ENCODE peak calls at places on chromosomes 1 and 21, in five cellular contexts. One of them, this sample, is unnamed.

GRCh38 chr1:193262661-193263060 is 76.2 kb upstream of the B3GALT2 start:
- ATAC-seq in psoas muscle: no peak
- ATAC-seq in body of pancreas: no peak
- ATAC-seq in upper lobe of right lung: no peak
- ATAC-seq in aorta: no peak
- ATAC-seq in this sample: no peak

GRCh38 chr1:88877382-88877825 is 14.0 kb downstream of the GTF2B start:
- ATAC-seq in body of pancreas: peak; percentile 38
- ATAC-seq in aorta: peak; percentile 61
- ATAC-seq in psoas muscle: peak; percentile 39
- ATAC-seq in upper lobe of right lung: no peak
- ATAC-seq in this sample: no peak

GRCh38 chr1:55070765-55071164 is 31.4 kb downstream of the PCSK9 start:
- ATAC-seq in upper lobe of right lung: no peak
- ATAC-seq in psoas muscle: no peak
- ATAC-seq in aorta: no peak
- ATAC-seq in body of pancreas: no peak
- ATAC-seq in this sample: no peak

GRCh38 chr1:224061436-224061835 is 52.5 kb upstream of the FBXO28 start:
- ATAC-seq in body of pancreas: no peak
- ATAC-seq in upper lobe of right lung: peak; percentile 24
- ATAC-seq in aorta: no peak
- ATAC-seq in psoas muscle: no peak
- ATAC-seq in this sample: no peak

GRCh38 chr1:112783059-112783458 is 67.9 kb upstream of the PPM1J start:
- ATAC-seq in psoas muscle: no peak
- ATAC-seq in upper lobe of right lung: no peak
- ATAC-seq in body of pancreas: no peak
- ATAC-seq in aorta: no peak
- ATAC-seq in this sample: no peak

GRCh38 chr1:42937836-42938595 is 20.7 kb downstream of the SLC2A1 start:
- ATAC-seq in psoas muscle: no peak
- ATAC-seq in aorta: no peak
- ATAC-seq in upper lobe of right lung: no peak
- ATAC-seq in body of pancreas: no peak
- ATAC-seq in this sample: no peak

GRCh38 chr1:165063181-165063955 is 293.1 kb downstream of the LMX1A start:
- ATAC-seq in body of pancreas: no peak
- ATAC-seq in psoas muscle: no peak
- ATAC-seq in aorta: peak; percentile 46
- ATAC-seq in upper lobe of right lung: peak; percentile 59
- ATAC-seq in this sample: peak; percentile 65

GRCh38 chr1:216913966-216914365 is 190.7 kb upstream of the ESRRG start:
- ATAC-seq in upper lobe of right lung: no peak
- ATAC-seq in aorta: no peak
- ATAC-seq in body of pancreas: no peak
- ATAC-seq in psoas muscle: no peak
- ATAC-seq in this sample: no peak

GRCh38 chr1:107920999-107921398 is 44.0 kb downstream of the VAV3 start:
- ATAC-seq in upper lobe of right lung: no peak
- ATAC-seq in aorta: no peak
- ATAC-seq in body of pancreas: no peak
- ATAC-seq in psoas muscle: no peak
- ATAC-seq in this sample: no peak

GRCh38 chr1:206513312-206514111 is 6.2 kb downstream of the RASSF5 start:
- ATAC-seq in aorta: peak; percentile 81
- ATAC-seq in body of pancreas: peak; percentile 58
- ATAC-seq in upper lobe of right lung: peak; percentile 55
- ATAC-seq in psoas muscle: peak; percentile 62
- ATAC-seq in this sample: peak; percentile 83

GRCh38 chr1:3650248-3651010 is 526 bp upstream of the WRAP73 start:
- ATAC-seq in upper lobe of right lung: no peak
- ATAC-seq in aorta: peak; percentile 22
- ATAC-seq in psoas muscle: no peak
- ATAC-seq in body of pancreas: no peak
- ATAC-seq in this sample: no peak

GRCh38 chr1:207064546-207064945 is 11.5 kb downstream of the PFKFB2 start:
- ATAC-seq in body of pancreas: peak; percentile 88
- ATAC-seq in aorta: peak; percentile 57
- ATAC-seq in psoas muscle: peak; percentile 75
- ATAC-seq in upper lobe of right lung: peak; percentile 89
- ATAC-seq in this sample: no peak

GRCh38 chr21:46154955-46155513 is 345 bp downstream of the FTCD start:
- ATAC-seq in psoas muscle: no peak
- ATAC-seq in aorta: no peak
- ATAC-seq in upper lobe of right lung: no peak
- ATAC-seq in body of pancreas: no peak
- ATAC-seq in this sample: no peak

GRCh38 chr1:111948209-111949131 is 41.0 kb downstream of the KCND3 start:
- ATAC-seq in body of pancreas: peak; percentile 33
- ATAC-seq in upper lobe of right lung: peak; percentile 35
- ATAC-seq in psoas muscle: peak; percentile 90
- ATAC-seq in aorta: no peak
- ATAC-seq in this sample: peak; percentile 77

GRCh38 chr1:51306950-51307349 is 23.4 kb downstream of the TTC39A start:
- ATAC-seq in psoas muscle: no peak
- ATAC-seq in aorta: no peak
- ATAC-seq in upper lobe of right lung: peak; percentile 36
- ATAC-seq in body of pancreas: no peak
- ATAC-seq in this sample: no peak

GRCh38 chr1:61013189-61013952 is 69.0 kb upstream of the NFIA start:
- ATAC-seq in aorta: no peak
- ATAC-seq in body of pancreas: no peak
- ATAC-seq in psoas muscle: peak; percentile 91
- ATAC-seq in upper lobe of right lung: no peak
- ATAC-seq in this sample: no peak

GRCh38 chr1:113976609-113977278 is 2.5 kb upstream of the OLFML3 start:
- ATAC-seq in aorta: no peak
- ATAC-seq in psoas muscle: peak; percentile 74
- ATAC-seq in body of pancreas: no peak
- ATAC-seq in upper lobe of right lung: no peak
- ATAC-seq in this sample: no peak

GRCh38 chr1:228860911-228861829 is 125.9 kb downstream of the RHOU start:
- ATAC-seq in psoas muscle: peak; percentile 99
- ATAC-seq in upper lobe of right lung: peak; percentile 62
- ATAC-seq in body of pancreas: peak; percentile 86
- ATAC-seq in aorta: peak; percentile 63
- ATAC-seq in this sample: peak; percentile 44

GRCh38 chr1:157411769-157412168 is 140.5 kb downstream of the FCRL5 start:
- ATAC-seq in aorta: no peak
- ATAC-seq in upper lobe of right lung: no peak
- ATAC-seq in body of pancreas: no peak
- ATAC-seq in psoas muscle: no peak
- ATAC-seq in this sample: no peak

GRCh38 chr1:175317309-175317708 is 124.7 kb upstream of the KIAA0040 start:
- ATAC-seq in psoas muscle: peak; percentile 16
- ATAC-seq in aorta: no peak
- ATAC-seq in body of pancreas: peak; percentile 10
- ATAC-seq in upper lobe of right lung: no peak
- ATAC-seq in this sample: no peak

GRCh38 chr1:3393987-3394920 is 60.2 kb upstream of the ARHGEF16 start:
- ATAC-seq in upper lobe of right lung: peak; percentile 6
- ATAC-seq in body of pancreas: no peak
- ATAC-seq in aorta: peak; percentile 40
- ATAC-seq in psoas muscle: no peak
- ATAC-seq in this sample: no peak

GRCh38 chr1:149886396-149887195 is 12.8 kb upstream of the BOLA1 start:
- ATAC-seq in aorta: peak; percentile 91
- ATAC-seq in upper lobe of right lung: peak; percentile 86
- ATAC-seq in psoas muscle: peak; percentile 81
- ATAC-seq in body of pancreas: peak; percentile 76
- ATAC-seq in this sample: peak; percentile 83

GRCh38 chr1:27719286-27720251 is 6.2 kb upstream of the FAM76A start:
- ATAC-seq in psoas muscle: no peak
- ATAC-seq in body of pancreas: no peak
- ATAC-seq in aorta: no peak
- ATAC-seq in upper lobe of right lung: no peak
- ATAC-seq in this sample: no peak

GRCh38 chr21:17929514-17929913 is 110.4 kb upstream of the C21orf91 start:
- ATAC-seq in psoas muscle: no peak
- ATAC-seq in upper lobe of right lung: no peak
- ATAC-seq in aorta: no peak
- ATAC-seq in body of pancreas: no peak
- ATAC-seq in this sample: no peak

GRCh38 chr1:243917863-243918565 is 68.0 kb upstream of the AKT3 start:
- ATAC-seq in upper lobe of right lung: no peak
- ATAC-seq in psoas muscle: no peak
- ATAC-seq in body of pancreas: peak; percentile 59
- ATAC-seq in aorta: no peak
- ATAC-seq in this sample: no peak
- H3K4me3 ChIP-seq in upper lobe of right lung: peak overlapping the region; percentile 52
- H3K4me3 ChIP-seq in psoas muscle: peak overlapping the region; percentile 58
- H3K4me3 ChIP-seq in body of pancreas: peak overlapping the region; percentile 4
- H3K4me3 ChIP-seq in aorta: peak overlapping the region; percentile 71
- H3K4me3 ChIP-seq in this sample: peak overlapping the region; percentile 57

DNA sequence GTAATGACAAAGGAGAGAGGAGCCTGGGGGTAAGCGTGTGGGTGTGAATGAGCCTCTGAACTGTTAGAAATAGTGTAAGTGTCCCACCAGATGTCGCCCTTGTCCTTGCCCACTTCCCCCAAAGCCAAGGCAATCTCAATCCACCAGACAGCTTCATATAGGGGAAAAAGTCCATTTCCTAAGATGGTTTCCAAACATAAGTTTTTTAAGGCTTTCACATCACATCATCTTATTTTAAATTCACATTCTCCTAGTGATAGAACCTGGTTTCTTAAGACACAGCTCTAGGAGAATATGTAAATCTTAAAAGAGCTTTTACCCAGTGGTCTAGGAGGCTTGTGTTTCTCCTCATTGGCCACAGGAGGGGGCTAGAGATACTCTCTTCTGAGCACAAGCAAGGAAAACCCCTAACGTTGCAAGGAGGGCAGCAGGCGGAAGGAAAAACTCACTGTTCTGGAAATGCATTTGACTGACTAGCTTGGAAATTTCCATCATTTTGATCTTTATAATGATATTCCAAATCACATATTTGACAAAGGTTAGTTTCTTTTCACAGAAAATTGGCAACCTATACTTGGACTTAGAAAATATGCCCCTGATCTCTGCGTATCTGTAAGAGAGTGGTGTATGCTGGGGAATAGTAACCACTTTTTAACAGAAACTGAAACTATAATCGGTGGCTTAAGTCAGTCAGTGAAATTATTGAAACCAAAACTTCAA is 51.9 kb upstream of the LPAR3 start:
- ATAC-seq in body of pancreas: peak; percentile 97
- ATAC-seq in psoas muscle: peak; percentile 99
- ATAC-seq in upper lobe of right lung: peak; percentile 98
- ATAC-seq in aorta: peak; percentile 96
- ATAC-seq in this sample: peak; percentile 95
- H3K4me3 ChIP-seq in body of pancreas: peak overlapping the region; percentile 6
- H3K4me3 ChIP-seq in psoas muscle: peak overlapping the region; percentile 64
- H3K4me3 ChIP-seq in upper lobe of right lung: peak overlapping the region; percentile 56
- H3K4me3 ChIP-seq in aorta: peak overlapping the region; percentile 41
- H3K4me3 ChIP-seq in this sample: peak overlapping the region; percentile 47

DNA sequence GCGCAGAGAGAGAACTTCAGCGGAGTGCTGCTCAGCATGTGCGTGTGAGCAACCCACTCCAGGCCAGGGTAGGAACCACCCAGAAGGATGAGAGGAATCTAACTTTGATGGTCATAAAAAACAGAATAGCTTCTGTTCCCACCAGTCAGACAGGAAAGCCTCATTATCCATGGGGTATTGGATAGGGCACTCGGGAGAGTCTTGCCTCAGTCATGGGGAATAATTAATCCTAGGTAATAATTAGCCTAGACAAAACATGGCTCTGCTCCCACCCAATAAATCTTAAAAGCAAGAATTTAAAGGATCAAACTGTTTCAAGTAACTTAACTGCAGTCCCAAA is 35.3 kb downstream of the LDLRAD1 start:
- ATAC-seq in psoas muscle: no peak
- ATAC-seq in upper lobe of right lung: no peak
- ATAC-seq in body of pancreas: peak; percentile 66
- ATAC-seq in aorta: no peak
- ATAC-seq in this sample: no peak
- H3K4me3 ChIP-seq in psoas muscle: peak overlapping the region; percentile 49
- H3K4me3 ChIP-seq in upper lobe of right lung: peak overlapping the region; percentile 51
- H3K4me3 ChIP-seq in body of pancreas: no peak overlapping the region
- H3K4me3 ChIP-seq in aorta: peak overlapping the region; percentile 17
- H3K4me3 ChIP-seq in this sample: peak overlapping the region; percentile 45

GRCh38 chr1:234325878-234326492 is 47.3 kb upstream of the COA6 start:
- ATAC-seq in body of pancreas: no peak
- ATAC-seq in psoas muscle: no peak
- ATAC-seq in aorta: no peak
- ATAC-seq in upper lobe of right lung: no peak
- ATAC-seq in this sample: no peak
- H3K4me3 ChIP-seq in body of pancreas: no peak overlapping the region
- H3K4me3 ChIP-seq in psoas muscle: peak overlapping the region; percentile 35
- H3K4me3 ChIP-seq in aorta: peak overlapping the region; percentile 36
- H3K4me3 ChIP-seq in upper lobe of right lung: peak overlapping the region; percentile 44
- H3K4me3 ChIP-seq in this sample: no peak overlapping the region

DNA sequence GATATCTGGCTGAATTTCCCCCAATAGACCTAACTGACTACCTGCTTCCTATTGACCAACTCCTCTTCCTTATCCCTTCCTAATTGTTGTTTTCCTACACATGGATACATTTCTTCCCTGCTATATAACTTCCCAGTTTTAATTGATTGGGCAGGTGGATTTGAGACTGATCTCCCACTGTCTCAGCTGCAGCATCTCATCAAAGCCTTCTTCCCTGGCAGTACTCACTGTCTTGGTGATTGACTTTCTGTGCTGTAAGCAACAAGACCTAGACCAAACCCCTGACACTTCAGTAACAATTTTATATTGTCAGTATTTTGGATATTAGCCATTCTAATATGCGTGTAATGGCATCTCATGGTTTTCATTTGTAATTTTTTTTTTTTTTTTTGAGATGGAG is 11.3 kb upstream of the PLA2G2A start:
- ATAC-seq in aorta: no peak
- ATAC-seq in body of pancreas: no peak
- ATAC-seq in upper lobe of right lung: no peak
- ATAC-seq in psoas muscle: no peak
- ATAC-seq in this sample: no peak
- H3K4me3 ChIP-seq in aorta: no peak overlapping the region
- H3K4me3 ChIP-seq in body of pancreas: no peak overlapping the region
- H3K4me3 ChIP-seq in upper lobe of right lung: no peak overlapping the region
- H3K4me3 ChIP-seq in psoas muscle: no peak overlapping the region
- H3K4me3 ChIP-seq in this sample: no peak overlapping the region

DNA sequence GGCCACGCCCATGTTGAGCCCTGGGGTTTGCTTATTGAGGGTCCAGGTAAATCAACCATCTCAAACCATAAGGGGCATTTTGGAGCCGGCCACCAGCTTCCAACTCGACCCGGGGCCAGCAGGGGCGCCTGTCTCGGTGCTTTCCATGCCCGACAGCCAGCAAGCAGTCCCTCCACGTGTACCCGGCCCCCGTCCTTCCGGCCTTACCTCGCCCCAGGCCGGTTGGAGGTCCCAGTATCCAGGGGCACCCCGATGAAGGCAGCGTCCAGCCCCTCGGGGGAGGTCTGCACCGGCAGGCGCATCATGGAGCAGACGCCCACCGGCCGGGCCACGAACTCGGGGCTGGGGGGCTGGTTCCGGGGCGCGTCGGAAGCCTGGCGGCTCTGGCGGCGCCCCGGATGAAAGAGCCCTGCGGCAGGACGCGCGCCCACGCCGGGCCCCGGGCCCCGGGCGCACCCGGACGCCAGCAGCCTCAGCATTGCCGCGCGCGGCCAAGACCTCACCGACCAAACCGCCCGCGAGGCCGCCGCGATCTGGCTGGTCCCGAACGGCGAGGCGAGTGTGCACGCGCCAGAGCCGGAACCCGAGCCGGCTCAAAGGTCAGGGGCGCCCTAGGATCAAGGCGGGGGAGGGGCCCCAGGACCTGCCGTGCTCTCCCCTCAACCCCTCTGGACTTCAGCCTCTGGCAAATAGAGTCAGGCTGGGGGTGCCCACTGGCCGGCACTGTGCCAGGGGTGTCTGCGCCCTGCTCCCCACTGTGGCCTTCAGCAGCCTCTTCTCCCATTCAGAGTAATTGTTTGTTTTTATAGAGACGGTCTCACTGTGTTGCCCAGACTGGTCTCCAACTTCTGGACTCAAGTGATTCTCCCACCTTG is at the start of gene AGMAT:
- ATAC-seq in aorta: peak; percentile 62
- ATAC-seq in psoas muscle: peak; percentile 43
- ATAC-seq in body of pancreas: peak; percentile 75
- ATAC-seq in upper lobe of right lung: peak; percentile 76
- ATAC-seq in this sample: no peak
- H3K4me3 ChIP-seq in aorta: peak within 1 kb of the TSS; percentile 51
- H3K4me3 ChIP-seq in psoas muscle: peak within 1 kb of the TSS; percentile 62
- H3K4me3 ChIP-seq in body of pancreas: peak within 1 kb of the TSS; percentile 10
- H3K4me3 ChIP-seq in upper lobe of right lung: peak within 1 kb of the TSS; percentile 46
- H3K4me3 ChIP-seq in this sample: peak within 1 kb of the TSS; percentile 54

This sample was measured in gastroesophageal sphincter.